ENCODE peak calls at places on chromosomes 4 and X, in ten cellular contexts. One of them, this sample, is unnamed.

GRCh38 chr4:92234393-92235176 is 69.2 kb upstream of the GRID2 start:
- DNase-seq in tibial nerve: no peak
- DNase-seq in stomach: no peak
- DNase-seq in A549: no peak
- DNase-seq in IMR-90: peak
- DNase-seq in ovary: no peak
- DNase-seq in heart left ventricle: no peak
- DNase-seq in sigmoid colon: no peak
- DNase-seq in HCT116: peak
- DNase-seq in gastrocnemius medialis: no peak
- DNase-seq in this sample: peak

GRCh38 chr4:77433102-77433733 is 172.4 kb upstream of the CXCL13 start:
- DNase-seq in tibial nerve: peak
- DNase-seq in stomach: no peak
- DNase-seq in A549: peak
- DNase-seq in IMR-90: peak
- DNase-seq in ovary: no peak
- DNase-seq in heart left ventricle: peak
- DNase-seq in sigmoid colon: no peak
- DNase-seq in HCT116: peak
- DNase-seq in gastrocnemius medialis: no peak
- DNase-seq in this sample: peak

GRCh38 chrX:7706032-7706431 is 136.9 kb upstream of the VCX start:
- DNase-seq in tibial nerve: no peak
- DNase-seq in stomach: no peak
- DNase-seq in A549: no peak
- DNase-seq in IMR-90: no peak
- DNase-seq in ovary: no peak
- DNase-seq in heart left ventricle: no peak
- DNase-seq in sigmoid colon: no peak
- DNase-seq in HCT116: no peak
- DNase-seq in gastrocnemius medialis: no peak
- DNase-seq in this sample: no peak

GRCh38 chr4:36385951-36386561 is 104.6 kb downstream of the DTHD1 start:
- DNase-seq in tibial nerve: peak
- DNase-seq in stomach: no peak
- DNase-seq in A549: no peak
- DNase-seq in IMR-90: no peak
- DNase-seq in ovary: no peak
- DNase-seq in heart left ventricle: no peak
- DNase-seq in sigmoid colon: no peak
- DNase-seq in HCT116: no peak
- DNase-seq in gastrocnemius medialis: no peak
- DNase-seq in this sample: no peak

GRCh38 chrX:12898073-12898472 is 8.3 kb upstream of the TLR8 start:
- DNase-seq in tibial nerve: no peak
- DNase-seq in stomach: no peak
- DNase-seq in A549: no peak
- DNase-seq in IMR-90: no peak
- DNase-seq in ovary: no peak
- DNase-seq in heart left ventricle: no peak
- DNase-seq in sigmoid colon: no peak
- DNase-seq in HCT116: no peak
- DNase-seq in gastrocnemius medialis: no peak
- DNase-seq in this sample: no peak

GRCh38 chrX:31279359-31279758 is 207.5 kb upstream of the FTHL17 start:
- DNase-seq in tibial nerve: no peak
- DNase-seq in stomach: no peak
- DNase-seq in A549: no peak
- DNase-seq in IMR-90: peak
- DNase-seq in ovary: no peak
- DNase-seq in heart left ventricle: no peak
- DNase-seq in sigmoid colon: no peak
- DNase-seq in HCT116: no peak
- DNase-seq in gastrocnemius medialis: no peak
- DNase-seq in this sample: no peak

GRCh38 chrX:123422875-123423274 is 238.8 kb downstream of the GRIA3 start:
- DNase-seq in tibial nerve: peak
- DNase-seq in stomach: no peak
- DNase-seq in A549: peak
- DNase-seq in IMR-90: peak
- DNase-seq in ovary: peak
- DNase-seq in heart left ventricle: no peak
- DNase-seq in sigmoid colon: no peak
- DNase-seq in HCT116: no peak
- DNase-seq in gastrocnemius medialis: no peak
- DNase-seq in this sample: no peak

GRCh38 chr4:182101618-182102017 is 141.6 kb upstream of the TENM3 start:
- DNase-seq in tibial nerve: no peak
- DNase-seq in stomach: no peak
- DNase-seq in A549: no peak
- DNase-seq in IMR-90: no peak
- DNase-seq in ovary: no peak
- DNase-seq in heart left ventricle: no peak
- DNase-seq in sigmoid colon: no peak
- DNase-seq in HCT116: no peak
- DNase-seq in gastrocnemius medialis: no peak
- DNase-seq in this sample: no peak

GRCh38 chrX:64204252-64204651 is 1.3 kb downstream of the AMER1 start:
- DNase-seq in tibial nerve: no peak
- DNase-seq in stomach: peak
- DNase-seq in A549: no peak
- DNase-seq in IMR-90: peak
- DNase-seq in ovary: peak
- DNase-seq in heart left ventricle: peak
- DNase-seq in sigmoid colon: peak
- DNase-seq in HCT116: no peak
- DNase-seq in gastrocnemius medialis: peak
- DNase-seq in this sample: peak

GRCh38 chrX:64204701-64205440 is 637 bp downstream of the AMER1 start:
- DNase-seq in tibial nerve: peak
- DNase-seq in stomach: peak
- DNase-seq in A549: peak
- DNase-seq in IMR-90: peak
- DNase-seq in ovary: peak
- DNase-seq in heart left ventricle: peak
- DNase-seq in sigmoid colon: peak
- DNase-seq in HCT116: no peak
- DNase-seq in gastrocnemius medialis: peak
- DNase-seq in this sample: peak

GRCh38 chrX:64206556-64207162 is 1.2 kb upstream of the AMER1 start:
- DNase-seq in tibial nerve: no peak
- DNase-seq in stomach: no peak
- DNase-seq in A549: no peak
- DNase-seq in IMR-90: peak
- DNase-seq in ovary: peak
- DNase-seq in heart left ventricle: peak
- DNase-seq in sigmoid colon: peak
- DNase-seq in HCT116: no peak
- DNase-seq in gastrocnemius medialis: no peak
- DNase-seq in this sample: peak

GRCh38 chrX:64205441-64205734 is at the start of gene AMER1:
- DNase-seq in tibial nerve: peak
- DNase-seq in stomach: no peak
- DNase-seq in A549: no peak
- DNase-seq in IMR-90: no peak
- DNase-seq in ovary: no peak
- DNase-seq in heart left ventricle: no peak
- DNase-seq in sigmoid colon: no peak
- DNase-seq in HCT116: no peak
- DNase-seq in gastrocnemius medialis: no peak
- DNase-seq in this sample: no peak

DNA sequence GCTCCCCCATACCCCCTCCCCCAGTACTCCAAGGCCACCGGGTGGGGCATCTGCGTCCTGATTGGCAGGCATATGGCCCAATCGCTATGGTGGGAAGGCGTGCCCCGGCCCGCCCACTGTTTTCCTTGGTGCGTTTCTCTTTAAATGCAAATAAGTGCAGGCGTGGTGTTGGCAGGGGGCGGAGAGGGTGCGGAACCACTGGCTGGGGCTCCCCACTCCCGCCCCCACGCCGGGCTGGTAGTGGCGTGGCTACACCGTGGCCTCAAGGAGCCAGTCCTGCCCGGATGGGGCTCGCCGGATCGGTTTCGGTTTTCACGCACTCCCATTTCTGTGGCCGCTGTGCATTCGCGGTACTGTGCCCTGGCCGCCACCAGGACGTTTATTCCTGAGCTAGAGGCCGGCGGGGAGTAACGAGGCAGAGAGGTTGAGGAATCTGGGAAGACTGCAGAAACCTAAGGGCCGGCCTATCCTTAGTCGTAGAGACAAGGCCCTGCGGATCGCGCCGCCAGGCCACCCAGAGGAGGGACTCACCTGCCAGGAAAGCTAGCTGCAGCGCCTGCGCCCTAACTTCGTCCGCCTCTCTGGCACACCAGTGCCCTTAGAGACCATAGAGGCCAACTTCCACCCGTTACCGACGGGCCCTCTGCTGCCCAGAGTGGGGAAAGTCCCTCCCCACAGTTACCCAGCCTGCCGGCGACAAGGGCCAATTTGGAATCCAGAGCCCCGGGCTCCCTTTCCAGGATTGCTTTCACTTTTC is 405 bp upstream of the AMER1 start:
- DNase-seq in tibial nerve: peak
- DNase-seq in stomach: peak
- DNase-seq in A549: peak
- DNase-seq in IMR-90: peak
- DNase-seq in ovary: peak
- DNase-seq in heart left ventricle: peak
- DNase-seq in sigmoid colon: peak
- DNase-seq in HCT116: peak
- DNase-seq in gastrocnemius medialis: peak
- DNase-seq in this sample: peak
- TF ChIP-seq POLR2A in tibial nerve: peak
- TF ChIP-seq POLR2A in stomach: no peak
- TF ChIP-seq POLR2A in A549: peak
- TF ChIP-seq POLR2A in IMR-90: peak
- TF ChIP-seq POLR2A in ovary: peak
- TF ChIP-seq POLR2A in heart left ventricle: no peak
- TF ChIP-seq POLR2A in sigmoid colon: peak
- TF ChIP-seq POLR2A in HCT116: peak
- TF ChIP-seq POLR2A in gastrocnemius medialis: peak
- TF ChIP-seq POLR2A in this sample: peak

GRCh38 chr4:185660340-185660739 is 125.0 kb upstream of the PDLIM3 start:
- DNase-seq in tibial nerve: no peak
- DNase-seq in stomach: no peak
- DNase-seq in A549: no peak
- DNase-seq in IMR-90: no peak
- DNase-seq in ovary: no peak
- DNase-seq in heart left ventricle: no peak
- DNase-seq in sigmoid colon: no peak
- DNase-seq in HCT116: no peak
- DNase-seq in gastrocnemius medialis: no peak
- DNase-seq in this sample: no peak

GRCh38 chr4:185654965-185655554 is 119.8 kb upstream of the PDLIM3 start:
- DNase-seq in tibial nerve: no peak
- DNase-seq in stomach: no peak
- DNase-seq in A549: no peak
- DNase-seq in IMR-90: no peak
- DNase-seq in ovary: no peak
- DNase-seq in heart left ventricle: no peak
- DNase-seq in sigmoid colon: no peak
- DNase-seq in HCT116: no peak
- DNase-seq in gastrocnemius medialis: no peak
- DNase-seq in this sample: no peak

GRCh38 chr4:185656467-185656890 is 121.2 kb upstream of the PDLIM3 start:
- DNase-seq in tibial nerve: peak
- DNase-seq in stomach: peak
- DNase-seq in A549: no peak
- DNase-seq in IMR-90: peak
- DNase-seq in ovary: peak
- DNase-seq in heart left ventricle: peak
- DNase-seq in sigmoid colon: peak
- DNase-seq in HCT116: no peak
- DNase-seq in gastrocnemius medialis: no peak
- DNase-seq in this sample: peak

GRCh38 chr4:185657191-185657590 is 121.9 kb upstream of the PDLIM3 start:
- DNase-seq in tibial nerve: no peak
- DNase-seq in stomach: no peak
- DNase-seq in A549: no peak
- DNase-seq in IMR-90: no peak
- DNase-seq in ovary: no peak
- DNase-seq in heart left ventricle: no peak
- DNase-seq in sigmoid colon: peak
- DNase-seq in HCT116: no peak
- DNase-seq in gastrocnemius medialis: no peak
- DNase-seq in this sample: no peak

DNA sequence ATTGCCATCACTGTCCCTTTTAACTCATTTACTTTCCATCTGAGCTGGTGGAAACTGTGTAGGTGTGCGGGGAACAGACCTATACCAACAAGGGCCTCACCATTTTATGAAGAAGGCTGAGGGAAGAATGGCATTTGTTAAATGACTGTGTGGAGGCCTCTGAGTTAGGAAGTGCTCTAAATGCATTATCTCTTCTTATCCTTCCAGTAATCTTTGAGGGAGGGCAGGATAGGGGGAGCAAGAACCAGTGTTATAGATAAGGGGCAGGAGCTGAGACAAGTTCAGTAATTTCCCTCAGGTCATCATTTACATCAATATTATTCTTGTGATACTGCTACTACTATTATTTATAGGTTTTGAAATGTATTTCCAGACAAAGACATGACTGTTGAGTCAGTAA is 122.4 kb upstream of the PDLIM3 start:
- DNase-seq in tibial nerve: no peak
- DNase-seq in stomach: no peak
- DNase-seq in A549: no peak
- DNase-seq in IMR-90: no peak
- DNase-seq in ovary: no peak
- DNase-seq in heart left ventricle: no peak
- DNase-seq in sigmoid colon: no peak
- DNase-seq in HCT116: no peak
- DNase-seq in gastrocnemius medialis: no peak
- DNase-seq in this sample: no peak
- H3K27ac ChIP-seq in tibial nerve: peak
- H3K27ac ChIP-seq in stomach: no peak
- H3K27ac ChIP-seq in A549: no peak
- H3K27ac ChIP-seq in IMR-90: no peak
- H3K27ac ChIP-seq in ovary: no peak
- H3K27ac ChIP-seq in heart left ventricle: peak
- H3K27ac ChIP-seq in sigmoid colon: peak
- H3K27ac ChIP-seq in HCT116: no peak
- H3K27ac ChIP-seq in gastrocnemius medialis: no peak
- H3K27ac ChIP-seq in this sample: peak

GRCh38 chrX:143634373-143634685 is 1.6 kb downstream of the SLITRK4 start:
- DNase-seq in tibial nerve: no peak
- DNase-seq in stomach: no peak
- DNase-seq in A549: no peak
- DNase-seq in IMR-90: no peak
- DNase-seq in ovary: no peak
- DNase-seq in heart left ventricle: no peak
- DNase-seq in sigmoid colon: no peak
- DNase-seq in HCT116: no peak
- DNase-seq in gastrocnemius medialis: no peak
- DNase-seq in this sample: no peak
- H3K4me3 ChIP-seq in tibial nerve: peak
- H3K4me3 ChIP-seq in stomach: peak
- H3K4me3 ChIP-seq in A549: peak
- H3K4me3 ChIP-seq in IMR-90: no peak
- H3K4me3 ChIP-seq in ovary: no peak
- H3K4me3 ChIP-seq in heart left ventricle: peak
- H3K4me3 ChIP-seq in sigmoid colon: peak
- H3K4me3 ChIP-seq in HCT116: no peak
- H3K4me3 ChIP-seq in gastrocnemius medialis: peak
- H3K4me3 ChIP-seq in this sample: peak

DNA sequence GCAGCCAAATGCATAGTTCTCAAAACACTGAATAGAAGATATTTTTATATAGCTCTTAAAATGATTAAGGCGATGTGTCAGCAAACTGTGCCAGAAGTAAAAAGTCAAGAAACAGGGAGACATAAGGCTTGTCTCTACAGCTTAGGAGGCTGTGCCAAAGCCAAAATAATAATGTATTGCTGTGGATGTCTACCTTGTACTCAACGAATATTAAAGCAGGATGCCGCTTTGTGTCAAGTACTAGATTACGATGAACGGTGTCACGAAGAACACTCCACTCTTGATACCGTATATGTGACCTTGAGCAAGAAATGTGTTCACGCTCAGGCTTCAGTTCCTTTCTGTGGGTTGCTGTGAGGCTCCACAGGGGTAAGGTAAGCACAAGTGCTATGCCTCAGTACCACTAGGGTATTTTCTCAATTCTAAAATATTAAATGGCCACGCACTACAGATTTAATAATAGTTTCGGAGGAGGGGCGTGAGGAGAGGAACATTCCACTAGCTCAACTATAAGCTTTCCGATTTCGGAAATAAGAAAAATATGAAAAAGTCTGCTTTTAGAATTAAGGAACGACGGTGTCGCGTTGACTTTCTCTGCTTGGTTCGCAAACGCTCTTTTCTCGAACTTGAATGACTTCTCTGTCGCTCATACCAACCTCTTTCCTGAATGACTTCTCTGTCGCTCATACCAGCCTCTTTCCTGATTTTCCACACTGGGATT is 679 bp upstream of the SCOC start:
- DNase-seq in tibial nerve: no peak
- DNase-seq in stomach: no peak
- DNase-seq in A549: peak
- DNase-seq in IMR-90: peak
- DNase-seq in ovary: no peak
- DNase-seq in heart left ventricle: peak
- DNase-seq in sigmoid colon: no peak
- DNase-seq in HCT116: peak
- DNase-seq in gastrocnemius medialis: no peak
- DNase-seq in this sample: peak
- TF ChIP-seq POLR2A in tibial nerve: no peak
- TF ChIP-seq POLR2A in stomach: no peak
- TF ChIP-seq POLR2A in A549: no peak
- TF ChIP-seq POLR2A in IMR-90: no peak
- TF ChIP-seq POLR2A in ovary: no peak
- TF ChIP-seq POLR2A in heart left ventricle: no peak
- TF ChIP-seq POLR2A in sigmoid colon: no peak
- TF ChIP-seq POLR2A in HCT116: no peak
- TF ChIP-seq POLR2A in gastrocnemius medialis: no peak
- TF ChIP-seq POLR2A in this sample: no peak

This sample was measured in prostate gland.